ENCODE peak calls at places on chromosome 1, in ten cellular contexts. One of them, this sample, is unnamed.

GRCh38 chr1:117942293-117942692 is 12.8 kb downstream of the WDR3 start:
- DNase-seq in breast epithelium: no peak
- DNase-seq in H1: no peak
- DNase-seq in uterus: no peak
- DNase-seq in suprapubic skin: no peak
- DNase-seq in ovary: no peak
- DNase-seq in HCT116: no peak
- DNase-seq in IMR-90: peak
- DNase-seq in K562: no peak
- DNase-seq in esophagus muscularis mucosa: no peak
- DNase-seq in this sample: no peak

GRCh38 chr1:104780470-104781078 is 1030.9 kb downstream of the AMY1C start:
- DNase-seq in breast epithelium: no peak
- DNase-seq in HCT116: no peak
- DNase-seq in ovary: no peak
- DNase-seq in uterus: no peak
- DNase-seq in IMR-90: peak
- DNase-seq in K562: peak
- DNase-seq in esophagus muscularis mucosa: no peak
- DNase-seq in suprapubic skin: no peak
- DNase-seq in H1: no peak
- DNase-seq in this sample: no peak

GRCh38 chr1:168470821-168471473 is 72.8 kb downstream of the XCL2 start:
- DNase-seq in ovary: no peak
- DNase-seq in HCT116: peak
- DNase-seq in breast epithelium: no peak
- DNase-seq in H1: no peak
- DNase-seq in K562: peak
- DNase-seq in IMR-90: peak
- DNase-seq in suprapubic skin: no peak
- DNase-seq in esophagus muscularis mucosa: no peak
- DNase-seq in uterus: no peak
- DNase-seq in this sample: no peak

GRCh38 chr1:171841931-171842723 is 829 bp downstream of the DNM3 start:
- DNase-seq in H1: no peak
- DNase-seq in esophagus muscularis mucosa: no peak
- DNase-seq in K562: no peak
- DNase-seq in IMR-90: no peak
- DNase-seq in uterus: peak
- DNase-seq in HCT116: no peak
- DNase-seq in suprapubic skin: peak
- DNase-seq in breast epithelium: no peak
- DNase-seq in ovary: peak
- DNase-seq in this sample: no peak

GRCh38 chr1:48123647-48124046 is 98.9 kb upstream of the SLC5A9 start:
- DNase-seq in K562: no peak
- DNase-seq in HCT116: no peak
- DNase-seq in breast epithelium: no peak
- DNase-seq in H1: no peak
- DNase-seq in ovary: no peak
- DNase-seq in IMR-90: no peak
- DNase-seq in suprapubic skin: no peak
- DNase-seq in uterus: no peak
- DNase-seq in esophagus muscularis mucosa: no peak
- DNase-seq in this sample: no peak

GRCh38 chr1:203289982-203290260 is 15.4 kb upstream of the BTG2 start:
- DNase-seq in K562: no peak
- DNase-seq in H1: no peak
- DNase-seq in HCT116: no peak
- DNase-seq in esophagus muscularis mucosa: no peak
- DNase-seq in breast epithelium: no peak
- DNase-seq in IMR-90: no peak
- DNase-seq in uterus: no peak
- DNase-seq in ovary: no peak
- DNase-seq in suprapubic skin: no peak
- DNase-seq in this sample: no peak

GRCh38 chr1:206895320-206895719 is 1.9 kb upstream of the IL24 start:
- DNase-seq in HCT116: no peak
- DNase-seq in IMR-90: no peak
- DNase-seq in ovary: no peak
- DNase-seq in suprapubic skin: no peak
- DNase-seq in uterus: no peak
- DNase-seq in H1: no peak
- DNase-seq in breast epithelium: peak
- DNase-seq in K562: no peak
- DNase-seq in esophagus muscularis mucosa: no peak
- DNase-seq in this sample: no peak

GRCh38 chr1:46806196-46807020 is 7.6 kb downstream of the CYP4B1 start:
- DNase-seq in esophagus muscularis mucosa: peak
- DNase-seq in uterus: peak
- DNase-seq in IMR-90: no peak
- DNase-seq in suprapubic skin: peak
- DNase-seq in HCT116: no peak
- DNase-seq in H1: no peak
- DNase-seq in breast epithelium: peak
- DNase-seq in ovary: no peak
- DNase-seq in K562: no peak
- DNase-seq in this sample: peak

GRCh38 chr1:65146908-65147423 is 1.0 kb upstream of the AK4 start:
- DNase-seq in IMR-90: no peak
- DNase-seq in esophagus muscularis mucosa: no peak
- DNase-seq in HCT116: no peak
- DNase-seq in suprapubic skin: no peak
- DNase-seq in breast epithelium: no peak
- DNase-seq in H1: no peak
- DNase-seq in uterus: no peak
- DNase-seq in ovary: no peak
- DNase-seq in K562: no peak
- DNase-seq in this sample: no peak

GRCh38 chr1:39639333-39640130 is at the start of gene HEYL:
- DNase-seq in ovary: peak
- DNase-seq in HCT116: peak
- DNase-seq in breast epithelium: no peak
- DNase-seq in K562: peak
- DNase-seq in IMR-90: peak
- DNase-seq in H1: peak
- DNase-seq in uterus: peak
- DNase-seq in suprapubic skin: peak
- DNase-seq in esophagus muscularis mucosa: no peak
- DNase-seq in this sample: no peak

GRCh38 chr1:36365310-36365895 is 20.3 kb downstream of the STK40 start:
- DNase-seq in breast epithelium: no peak
- DNase-seq in H1: no peak
- DNase-seq in ovary: peak
- DNase-seq in uterus: peak
- DNase-seq in IMR-90: peak
- DNase-seq in K562: no peak
- DNase-seq in HCT116: no peak
- DNase-seq in esophagus muscularis mucosa: no peak
- DNase-seq in suprapubic skin: no peak
- DNase-seq in this sample: peak

GRCh38 chr1:34361781-34362357 is 185.2 kb downstream of the C1orf94 start:
- DNase-seq in uterus: no peak
- DNase-seq in HCT116: no peak
- DNase-seq in ovary: no peak
- DNase-seq in IMR-90: no peak
- DNase-seq in esophagus muscularis mucosa: peak
- DNase-seq in suprapubic skin: no peak
- DNase-seq in H1: no peak
- DNase-seq in K562: no peak
- DNase-seq in breast epithelium: no peak
- DNase-seq in this sample: no peak

GRCh38 chr1:54798769-54799641 is 2.1 kb downstream of the TTC22 start:
- DNase-seq in uterus: no peak
- DNase-seq in H1: no peak
- DNase-seq in HCT116: no peak
- DNase-seq in esophagus muscularis mucosa: no peak
- DNase-seq in ovary: no peak
- DNase-seq in breast epithelium: no peak
- DNase-seq in IMR-90: peak
- DNase-seq in suprapubic skin: peak
- DNase-seq in K562: no peak
- DNase-seq in this sample: no peak

GRCh38 chr1:82179162-82179561 is 378.4 kb downstream of the ADGRL2 start:
- DNase-seq in breast epithelium: no peak
- DNase-seq in IMR-90: no peak
- DNase-seq in K562: no peak
- DNase-seq in suprapubic skin: no peak
- DNase-seq in H1: no peak
- DNase-seq in HCT116: no peak
- DNase-seq in esophagus muscularis mucosa: no peak
- DNase-seq in uterus: no peak
- DNase-seq in ovary: no peak
- DNase-seq in this sample: no peak

DNA sequence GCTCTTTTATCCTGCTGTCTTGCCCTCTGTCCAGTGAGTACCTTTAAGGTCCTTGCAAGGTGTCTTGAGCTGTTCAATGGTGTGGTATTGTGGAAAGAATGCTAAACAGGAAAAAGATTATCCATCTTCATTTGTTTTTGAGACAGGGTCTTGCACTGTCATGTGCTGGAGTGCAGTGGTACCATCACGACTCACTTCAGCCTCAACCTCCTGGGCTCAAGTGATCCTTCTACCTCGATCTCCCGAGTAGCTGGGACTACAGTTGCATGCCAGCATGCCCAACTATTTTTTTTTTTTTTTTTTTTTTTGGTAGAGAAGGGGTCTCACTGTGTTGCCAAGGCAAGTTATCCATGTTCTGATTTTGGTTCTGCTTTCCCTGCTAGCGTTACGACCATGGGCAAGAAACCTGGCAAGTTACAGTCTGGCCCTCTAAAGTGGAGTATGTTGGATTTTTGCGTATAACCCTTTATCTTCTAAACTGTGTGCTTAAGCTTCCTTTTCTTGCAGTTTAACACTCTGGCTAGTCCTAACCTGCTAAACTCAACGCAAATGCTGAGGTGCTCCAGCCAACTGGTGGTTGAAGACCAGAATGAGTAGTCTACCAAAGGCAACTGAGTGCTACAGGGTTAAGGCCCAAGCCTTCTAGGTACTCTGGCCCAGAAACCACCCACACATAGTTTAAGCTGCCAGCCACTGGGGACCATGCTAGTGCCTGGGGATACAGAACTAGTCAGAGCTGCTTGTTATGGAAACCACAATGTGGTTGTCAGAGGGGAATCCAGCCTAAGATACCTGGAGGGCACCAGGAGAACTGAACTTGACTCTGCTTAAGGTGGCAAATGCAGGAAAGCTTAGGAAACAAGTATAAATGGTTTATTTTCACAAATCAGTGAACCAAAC is 7.9 kb downstream of the RPL11 start:
- DNase-seq in ovary: no peak
- DNase-seq in IMR-90: no peak
- DNase-seq in uterus: no peak
- DNase-seq in K562: no peak
- DNase-seq in HCT116: no peak
- DNase-seq in suprapubic skin: no peak
- DNase-seq in H1: no peak
- DNase-seq in breast epithelium: no peak
- DNase-seq in esophagus muscularis mucosa: no peak
- DNase-seq in this sample: no peak
- TF ChIP-seq POLR2A in ovary: no peak
- TF ChIP-seq POLR2A in IMR-90: no peak
- TF ChIP-seq POLR2A in uterus: no peak
- TF ChIP-seq POLR2A in K562: peak
- TF ChIP-seq POLR2A in HCT116: no peak
- TF ChIP-seq POLR2A in suprapubic skin: no peak
- TF ChIP-seq POLR2A in H1: peak
- TF ChIP-seq POLR2A in breast epithelium: no peak
- TF ChIP-seq POLR2A in esophagus muscularis mucosa: no peak
- TF ChIP-seq POLR2A in this sample: no peak

GRCh38 chr1:41320860-41321259 is 40.4 kb upstream of the FOXO6 start:
- DNase-seq in K562: no peak
- DNase-seq in uterus: no peak
- DNase-seq in H1: no peak
- DNase-seq in HCT116: no peak
- DNase-seq in ovary: no peak
- DNase-seq in breast epithelium: no peak
- DNase-seq in IMR-90: no peak
- DNase-seq in suprapubic skin: no peak
- DNase-seq in esophagus muscularis mucosa: peak
- DNase-seq in this sample: no peak
- H3K27ac ChIP-seq in K562: no peak
- H3K27ac ChIP-seq in uterus: no peak
- H3K27ac ChIP-seq in H1: no peak
- H3K27ac ChIP-seq in HCT116: no peak
- H3K27ac ChIP-seq in ovary: no peak
- H3K27ac ChIP-seq in breast epithelium: no peak
- H3K27ac ChIP-seq in IMR-90: no peak
- H3K27ac ChIP-seq in suprapubic skin: no peak
- H3K27ac ChIP-seq in esophagus muscularis mucosa: no peak
- H3K27ac ChIP-seq in this sample: peak

DNA sequence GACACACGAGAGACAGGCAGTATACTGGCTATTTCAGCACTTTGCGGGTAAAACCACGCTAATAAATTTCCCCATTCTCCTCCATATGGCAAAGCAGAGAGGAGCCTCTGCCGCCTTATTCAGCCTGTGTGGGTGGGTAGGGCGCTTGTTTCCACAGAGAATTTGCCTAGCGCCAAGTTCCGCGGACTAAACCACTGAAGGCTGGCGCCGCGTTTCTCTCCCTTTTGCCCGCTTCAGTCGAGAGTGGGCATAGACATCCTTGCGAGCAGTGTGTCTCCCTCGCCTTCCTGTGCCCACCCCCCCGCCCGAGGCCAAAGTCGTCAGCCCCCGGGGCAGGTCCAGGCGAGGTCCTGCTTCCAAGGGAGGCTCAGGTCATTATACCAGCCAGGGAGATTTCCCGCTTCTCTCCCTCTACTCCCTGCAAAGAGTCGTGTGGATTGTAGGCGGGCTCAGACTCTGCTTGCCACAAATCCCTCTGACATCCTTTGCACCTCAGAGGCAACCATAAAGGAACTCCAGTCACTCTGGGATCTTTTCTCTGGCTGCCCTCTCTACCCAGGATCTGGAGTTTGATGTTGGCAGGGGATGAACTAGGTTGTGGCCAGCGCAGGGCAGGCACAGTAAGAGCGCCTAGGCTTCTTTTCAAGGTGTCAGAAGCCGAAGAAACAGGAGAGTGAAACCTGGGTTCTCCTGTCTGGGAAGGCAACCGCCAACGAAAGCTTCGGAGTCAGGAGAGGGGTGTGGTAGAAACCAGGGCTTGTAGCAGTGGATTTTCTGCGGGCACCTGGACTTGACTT is 8.8 kb downstream of the HLX start:
- DNase-seq in breast epithelium: no peak
- DNase-seq in uterus: no peak
- DNase-seq in HCT116: no peak
- DNase-seq in suprapubic skin: no peak
- DNase-seq in K562: no peak
- DNase-seq in IMR-90: no peak
- DNase-seq in H1: no peak
- DNase-seq in ovary: no peak
- DNase-seq in esophagus muscularis mucosa: peak
- DNase-seq in this sample: no peak
- H3K4me3 ChIP-seq in breast epithelium: no peak
- H3K4me3 ChIP-seq in uterus: no peak
- H3K4me3 ChIP-seq in HCT116: no peak
- H3K4me3 ChIP-seq in suprapubic skin: peak
- H3K4me3 ChIP-seq in K562: no peak
- H3K4me3 ChIP-seq in IMR-90: no peak
- H3K4me3 ChIP-seq in H1: peak
- H3K4me3 ChIP-seq in ovary: peak
- H3K4me3 ChIP-seq in esophagus muscularis mucosa: peak
- H3K4me3 ChIP-seq in this sample: no peak

GRCh38 chr1:58816072-58816746 is 32.4 kb upstream of the JUN start:
- DNase-seq in uterus: peak
- DNase-seq in IMR-90: peak
- DNase-seq in ovary: peak
- DNase-seq in H1: no peak
- DNase-seq in breast epithelium: peak
- DNase-seq in K562: peak
- DNase-seq in esophagus muscularis mucosa: peak
- DNase-seq in HCT116: peak
- DNase-seq in suprapubic skin: peak
- DNase-seq in this sample: peak
- TF ChIP-seq POLR2A in uterus: peak
- TF ChIP-seq POLR2A in IMR-90: no peak
- TF ChIP-seq POLR2A in ovary: peak
- TF ChIP-seq POLR2A in H1: peak
- TF ChIP-seq POLR2A in breast epithelium: no peak
- TF ChIP-seq POLR2A in K562: peak
- TF ChIP-seq POLR2A in esophagus muscularis mucosa: peak
- TF ChIP-seq POLR2A in HCT116: no peak
- TF ChIP-seq POLR2A in suprapubic skin: peak
- TF ChIP-seq POLR2A in this sample: peak

This sample was measured in gastrocnemius medialis.